ENCODE peak calls at places on chromosomes 12 and 14, in eight cellular contexts. D is HepG2, V is H9, B is mammary epithelial cell, C is K562, S is colonic mucosa, P is endodermal cell, Z is IMR-90. G is an unnamed sample.

GRCh38 chr14:50736932-50737419 is 68.9 kb upstream of the SAV1 start:
- DNase-seq in Z (no peak), V (no peak), P (no peak), D (no peak), C (no peak), S (no peak), B (no peak), G (no peak)

GRCh38 chr12:102440109-102440405 is 40.3 kb downstream of the IGF1 start:
- DNase-seq in D (no peak), P (no peak), C (no peak), V (no peak), S (no peak), Z (no peak), B (no peak), G (no peak)

GRCh38 chr12:70840966-70841365 is 79.6 kb downstream of the PTPRR start:
- DNase-seq in B (no peak), Z (no peak), P (no peak), S (no peak), C (no peak), D (no peak), V (no peak), G (no peak)

GRCh38 chr12:105048315-105048714 is 35.9 kb downstream of the ALDH1L2 start:
- DNase-seq in S (no peak), D (no peak), P (no peak), Z (no peak), B (no peak), V (no peak), C (no peak), G (no peak)

GRCh38 chr12:94743174-94743573 is 92.8 kb upstream of the TMCC3 start:
- DNase-seq in S (no peak), C (no peak), P (no peak), B (peak; percentile 61), V (no peak), Z (no peak), D (no peak), G (no peak)

GRCh38 chr14:91904956-91905645 is 37.8 kb upstream of the TC2N start:
- DNase-seq in S (no peak), D (no peak), P (no peak), B (no peak), Z (no peak), V (no peak), C (no peak), G (no peak)

GRCh38 chr12:50070314-50071060 is 13.1 kb downstream of the ASIC1 start:
- DNase-seq in P (peak; percentile 96), D (peak; percentile 53), S (peak; percentile 89), B (peak; percentile 62), C (peak; percentile 90), Z (peak; percentile 84), V (peak; percentile 88), G (peak; percentile 89)

GRCh38 chr12:132617822-132618682 is 524 bp upstream of the P2RX2 start:
- DNase-seq in P (peak; percentile 86), S (no peak), C (no peak), V (peak; percentile 71), D (no peak), B (no peak), Z (no peak), G (peak; percentile 80)

GRCh38 chr12:88574278-88574677 is 6.0 kb downstream of the KITLG start:
- DNase-seq in P (no peak), Z (peak; percentile 45), D (no peak), V (no peak), C (no peak), B (no peak), S (no peak), G (no peak)

GRCh38 chr12:80325167-80325959 is 118.7 kb upstream of the PTPRQ start:
- DNase-seq in D (no peak), Z (no peak), P (peak; percentile 66), V (peak; percentile 40), S (no peak), C (no peak), B (no peak), G (no peak)

GRCh38 chr12:106585237-106585834 is 2.5 kb downstream of the RFX4 start:
- DNase-seq in Z (no peak), P (peak; percentile 70), D (no peak), S (no peak), B (no peak), V (peak; percentile 56), C (no peak), G (no peak)

GRCh38 chr12:106586535-106586802 is 3.7 kb downstream of the RFX4 start:
- DNase-seq in V (peak; percentile 50), S (no peak), P (peak; percentile 78), Z (no peak), C (no peak), D (no peak), B (no peak), G (no peak)

GRCh38 chr12:106588771-106589170 is 6.0 kb downstream of the RFX4 start:
- DNase-seq in S (no peak), B (no peak), P (no peak), C (no peak), D (no peak), V (no peak), Z (no peak), G (no peak)

GRCh38 chr12:106585862-106586534 is 3.2 kb downstream of the RFX4 start:
- DNase-seq in Z (no peak), S (no peak), V (peak; percentile 75), C (no peak), P (peak; percentile 91), D (no peak), B (peak; percentile 17), G (no peak)

DNA sequence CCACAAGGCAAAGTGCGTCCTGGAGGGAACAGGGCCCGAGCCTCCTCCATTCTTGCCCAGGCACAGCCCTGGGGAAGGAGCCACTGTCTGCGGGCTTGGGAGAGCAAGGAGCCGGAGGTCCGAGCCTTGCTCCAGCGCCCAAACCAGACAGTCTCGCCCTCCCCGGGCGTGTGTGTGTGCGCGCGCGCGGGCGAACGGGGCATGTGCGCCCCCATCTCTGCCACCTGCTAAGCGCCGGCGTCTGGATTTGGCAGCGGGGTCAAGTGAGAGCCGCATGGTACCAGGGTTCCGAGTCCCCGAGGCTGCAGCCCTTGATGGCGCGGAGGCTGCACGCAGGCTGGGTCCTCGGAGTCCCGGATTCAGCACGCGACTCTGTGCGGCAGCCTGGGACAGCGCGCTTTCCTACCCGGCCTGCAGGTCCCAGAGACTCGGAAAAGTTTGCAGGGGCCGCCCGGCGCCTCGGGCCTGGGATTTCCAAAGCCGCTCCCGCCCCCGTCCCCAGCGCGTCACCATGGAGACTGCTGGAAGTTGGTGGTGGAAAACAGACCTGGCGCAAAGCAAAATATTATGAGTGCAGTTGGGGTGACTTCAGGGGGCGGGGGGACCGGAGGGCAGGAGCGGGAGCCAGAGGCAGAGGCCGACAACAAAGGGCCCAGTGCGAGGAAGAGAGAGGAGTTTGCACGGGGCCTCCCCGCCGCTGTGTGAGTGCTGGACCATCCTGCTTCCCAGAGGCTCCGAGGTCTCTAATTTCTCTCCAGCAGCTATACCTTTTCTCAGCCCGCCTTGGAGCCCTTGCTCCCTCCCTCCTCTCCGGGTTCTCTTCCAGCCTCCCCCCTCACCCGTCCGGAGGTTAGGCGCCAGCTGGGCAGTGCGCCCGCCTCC is 4.2 kb downstream of the RFX4 start:
- DNase-seq in S (no peak), C (no peak), P (peak; percentile 90), B (peak; percentile 11), V (peak; percentile 80), Z (no peak), D (no peak), G (peak; percentile 66)
- H3K4me1 ChIP-seq in S (no peaks in the 10 kb centered on the region), C (peaks cover 5% of the 10 kb centered on the region), P (peaks cover 9% of the 10 kb centered on the region), B (peaks cover 8% of the 10 kb centered on the region), V (peaks cover 2% of the 10 kb centered on the region), Z (no peaks in the 10 kb centered on the region), D (no peaks in the 10 kb centered on the region), G (peaks cover 10% of the 10 kb centered on the region)

GRCh38 chr12:46384451-46385301 is 12.1 kb upstream of the SLC38A2 start:
- DNase-seq in V (no peak), D (no peak), S (no peak), Z (no peak), P (peak; percentile 59), B (no peak), C (peak; percentile 35), G (no peak)

GRCh38 chr12:46382425-46382973 is 9.9 kb upstream of the SLC38A2 start:
- DNase-seq in B (no peak), Z (no peak), C (peak; percentile 32), P (peak; percentile 68), V (no peak), S (peak; percentile 37), D (no peak), G (no peak)

GRCh38 chr12:46380881-46381280 is 8.3 kb upstream of the SLC38A2 start:
- DNase-seq in D (no peak), Z (no peak), P (no peak), V (no peak), C (no peak), S (no peak), B (no peak), G (no peak)

GRCh38 chr12:46383654-46384450 is 11.3 kb upstream of the SLC38A2 start:
- DNase-seq in Z (peak; percentile 97), P (no peak), D (peak; percentile 67), S (peak; percentile 92), V (no peak), B (peak; percentile 86), C (peak; percentile 83), G (peak; percentile 98)

DNA sequence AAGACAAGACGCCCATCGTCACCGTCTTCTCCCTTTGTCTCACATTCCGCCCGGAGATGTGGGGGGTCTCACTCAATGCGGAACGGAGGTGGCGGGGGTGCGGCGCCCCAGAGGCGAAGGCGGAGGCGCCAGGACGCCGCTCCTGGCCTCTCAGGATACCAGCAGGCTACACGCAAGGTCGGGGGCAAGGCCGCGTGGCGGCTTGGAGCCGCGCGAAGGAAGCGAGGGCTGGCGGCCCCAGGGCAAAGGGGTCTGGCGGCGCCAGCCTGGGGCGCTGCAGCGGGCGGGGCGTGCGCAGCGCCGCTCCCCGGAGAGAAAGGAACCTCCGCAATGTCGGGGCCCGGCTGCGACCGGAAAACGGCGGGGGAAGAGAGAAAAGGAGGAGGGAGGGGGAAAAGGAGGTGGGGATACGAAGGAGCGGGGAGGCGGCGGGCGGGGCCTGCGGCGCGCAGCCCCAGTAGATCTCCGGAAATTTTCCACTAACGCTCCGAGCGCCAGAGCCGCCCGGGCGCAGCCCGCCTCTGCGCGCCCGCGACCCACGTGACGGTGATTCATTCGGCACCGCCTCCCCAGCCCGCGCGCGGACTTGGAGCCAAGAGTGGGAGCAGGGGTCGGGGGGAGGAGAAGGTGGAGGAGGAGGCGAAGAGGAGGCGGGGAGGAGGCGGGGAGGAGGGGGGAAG is 10.5 kb upstream of the SLC38A2 start:
- DNase-seq in D (peak; percentile 93), B (peak; percentile 95), Z (peak; percentile 97), P (peak; percentile 98), S (peak; percentile 97), C (peak; percentile 98), V (peak; percentile 97), G (peak; percentile 99)
- TF ChIP-seq CTCF in D (peak; percentile 60), B (no peak), Z (no peak), P (peak; percentile 31), S (no peak), C (peak; percentile 45), V (peak; percentile 32), G (no peak)

GRCh38 chr14:68943107-68943506 is 36.0 kb downstream of the ACTN1 start:
- DNase-seq in S (no peak), C (no peak), Z (peak; percentile 38), P (no peak), D (no peak), V (no peak), B (no peak), G (peak; percentile 58)
- H3K9ac ChIP-seq in S (no peak overlapping the region), C (no peak overlapping the region), Z (peak overlapping the region; percentile 27), P (no peak overlapping the region), D (no peak overlapping the region), V (no peak overlapping the region), B (no peak overlapping the region), G (no peak overlapping the region)

DNA sequence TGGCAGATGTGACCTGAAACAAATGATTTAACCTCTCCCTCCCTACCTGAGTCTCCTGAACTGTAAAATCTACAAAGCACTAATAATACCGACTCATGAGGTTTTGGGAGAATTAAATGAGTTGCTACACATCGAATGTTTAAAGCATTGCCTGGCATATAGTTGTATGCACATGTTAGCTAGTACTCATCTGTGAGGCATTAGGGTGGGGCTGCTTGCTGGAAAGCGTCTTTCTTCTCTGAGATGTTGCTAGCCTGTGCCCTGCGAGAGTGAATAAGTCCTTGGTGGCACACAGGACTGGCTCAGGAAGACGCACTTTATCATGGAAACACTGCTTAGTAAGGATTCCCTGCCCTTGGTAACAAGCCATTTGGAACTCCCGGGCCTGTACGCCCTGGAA is 6.1 kb downstream of the RAPGEF3 start:
- DNase-seq in P (no peak), B (peak; percentile 91), C (no peak), D (no peak), S (no peak), Z (peak; percentile 57), V (no peak), G (no peak)
- H3K4me1 ChIP-seq in P (peaks cover 4% of the 10 kb centered on the region), B (peaks cover 65% of the 10 kb centered on the region), C (peaks cover 20% of the 10 kb centered on the region), D (peaks cover 22% of the 10 kb centered on the region), S (peaks cover 27% of the 10 kb centered on the region), Z (peaks cover 12% of the 10 kb centered on the region), V (peaks cover 16% of the 10 kb centered on the region), G (peaks cover 38% of the 10 kb centered on the region)